ENCODE peak calls at places on chromosome 2, in six cellular contexts. V is sigmoid colon, N is heart left ventricle, S is lower leg skin, R is GM12891, O is A549. I is an unnamed sample.

GRCh38 chr2:105443610-105444598 is 45.1 kb upstream of the FHL2 start:
- DNase-seq in N (no peak), R (no peak), S (no peak), O (no peak), V (no peak), I (no peak)

GRCh38 chr2:99636432-99637034 is 146.7 kb upstream of the REV1 start:
- DNase-seq in N (peak; percentile 94), V (peak; percentile 87), R (no peak), S (peak; percentile 91), O (no peak), I (no peak)

GRCh38 chr2:196159223-196159892 is 12.0 kb downstream of the STK17B start:
- DNase-seq in N (no peak), R (no peak), O (no peak), V (no peak), S (no peak), I (no peak)

GRCh38 chr2:35846-36245 is 10.5 kb downstream of the FAM110C start:
- DNase-seq in O (no peak), V (no peak), S (no peak), R (no peak), N (no peak), I (no peak)

GRCh38 chr2:44358498-44358897 is 2.8 kb downstream of the PREPL start:
- DNase-seq in O (no peak), V (peak; percentile 65), S (peak; percentile 86), N (peak; percentile 55), R (no peak), I (peak; percentile 8)

GRCh38 chr2:221285156-221285555 is 286.9 kb downstream of the EPHA4 start:
- DNase-seq in N (no peak), R (no peak), S (no peak), O (no peak), V (no peak), I (no peak)

GRCh38 chr2:144703852-144704324 is 184.0 kb upstream of the ZEB2 start:
- DNase-seq in N (peak; percentile 28), S (no peak), R (no peak), V (peak; percentile 70), O (peak; percentile 53), I (peak; percentile 9)

GRCh38 chr2:236674646-236675045 is 105.0 kb downstream of the ACKR3 start:
- DNase-seq in V (no peak), R (no peak), S (no peak), O (no peak), N (no peak), I (no peak)

GRCh38 chr2:62195421-62196277 is at the start of gene B3GNT2:
- DNase-seq in V (peak; percentile 88), S (peak; percentile 96), O (peak; percentile 70), R (peak; percentile 79), N (peak; percentile 85), I (peak; percentile 84)

GRCh38 chr2:160294339-160294803 is 94.3 kb upstream of the ITGB6 start:
- DNase-seq in V (peak; percentile 83), R (no peak), O (peak; percentile 41), N (peak; percentile 84), S (peak; percentile 90), I (no peak)

GRCh38 chr2:230410861-230411464 is 5.0 kb upstream of the SP100 start:
- DNase-seq in N (no peak), O (no peak), R (no peak), S (no peak), V (no peak), I (no peak)

GRCh38 chr2:230412846-230413245 is 3.2 kb upstream of the SP100 start:
- DNase-seq in S (no peak), V (no peak), O (no peak), R (no peak), N (peak; percentile 57), I (no peak)

GRCh38 chr2:230412369-230412706 is 3.7 kb upstream of the SP100 start:
- DNase-seq in V (no peak), O (no peak), S (no peak), R (no peak), N (no peak), I (no peak)

GRCh38 chr2:230410263-230410662 is 5.7 kb upstream of the SP100 start:
- DNase-seq in S (no peak), O (no peak), R (no peak), V (no peak), N (no peak), I (no peak)

DNA sequence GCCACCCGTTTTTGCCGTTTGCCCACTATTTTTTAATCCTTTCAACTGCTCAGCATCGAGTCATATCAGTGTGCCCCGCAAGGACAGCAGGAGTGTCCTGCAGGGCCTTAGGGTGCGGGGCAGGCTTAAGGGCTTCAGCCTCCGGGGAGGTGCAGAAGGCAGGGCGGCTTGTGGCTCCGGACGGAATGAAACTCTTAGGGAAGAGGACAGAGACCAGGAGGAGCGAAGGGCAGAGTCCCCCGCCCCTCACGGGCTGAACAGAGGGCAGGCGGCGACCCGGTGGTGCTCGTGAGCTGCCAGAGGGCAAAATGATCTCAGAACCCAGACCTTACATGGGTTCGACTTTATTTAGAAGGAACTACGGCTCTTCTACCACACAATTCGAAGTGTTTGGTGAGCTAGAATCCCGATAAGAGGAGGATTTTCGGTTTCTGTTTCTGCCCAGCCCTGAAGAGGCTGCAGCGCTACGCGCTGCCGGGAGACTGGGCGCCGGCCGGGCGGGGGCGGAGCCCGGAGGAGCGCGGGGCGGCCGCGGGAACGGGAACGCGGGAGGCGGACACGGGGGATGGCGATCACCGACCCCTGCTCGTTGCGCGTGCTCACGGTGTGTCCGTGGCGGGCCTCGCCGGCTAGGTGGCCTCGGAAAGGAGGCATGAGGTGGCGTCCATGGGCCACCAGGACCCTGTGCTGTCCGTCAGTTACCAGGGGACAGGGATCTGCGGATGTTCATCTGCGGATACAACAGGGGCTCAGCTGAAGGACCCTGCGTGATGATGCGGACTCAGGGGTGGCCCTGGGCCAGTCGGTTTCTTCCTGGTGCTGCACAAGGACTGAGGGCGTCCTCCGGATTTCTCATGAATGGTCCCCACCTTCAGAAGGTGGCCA is 4.3 kb upstream of the SP100 start:
- DNase-seq in N (peak; percentile 70), R (peak; percentile 63), O (peak; percentile 30), V (peak; percentile 80), S (peak; percentile 89), I (peak; percentile 61)
- TF ChIP-seq POLR2A in N (no peak), R (peak; percentile 37), O (no peak), V (no peak), S (no peak), I (peak; percentile 65)

GRCh38 chr2:216114476-216115223 is 5.5 kb downstream of the XRCC5 start:
- DNase-seq in R (peak; percentile 50), S (peak; percentile 99), N (peak; percentile 98), O (peak; percentile 99), V (peak; percentile 99), I (peak; percentile 81)
- TF ChIP-seq POLR2A in R (peak; percentile 73), S (no peak), N (peak; percentile 54), O (no peak), V (no peak), I (no peak)

GRCh38 chr2:231514225-231514950 is 15.9 kb downstream of the NMUR1 start:
- DNase-seq in O (peak; percentile 98), R (peak; percentile 97), V (peak; percentile 99), N (peak; percentile 99), S (peak; percentile 100), I (peak; percentile 98)
- TF ChIP-seq POLR2A in O (peak; percentile 91), R (peak; percentile 82), V (peak; percentile 79), N (peak; percentile 90), S (peak; percentile 76), I (peak; percentile 81)

GRCh38 chr2:203327918-203328734 is at the start of gene ABI2:
- DNase-seq in V (peak; percentile 91), N (peak; percentile 89), R (peak; percentile 72), O (peak; percentile 85), S (peak; percentile 95), I (peak; percentile 90)
- TF ChIP-seq POLR2A in V (peak; percentile 16), N (peak; percentile 35), R (no peak), O (peak; percentile 37), S (no peak), I (peak; percentile 42)

GRCh38 chr2:68157402-68158133 is at the start of gene PNO1:
- DNase-seq in N (peak; percentile 96), R (peak; percentile 77), O (peak; percentile 97), V (peak; percentile 98), S (peak; percentile 99), I (peak; percentile 84)
- TF ChIP-seq POLR2A in N (peak; percentile 50), R (no peak), O (peak; percentile 59), V (no peak), S (no peak), I (peak; percentile 54)

GRCh38 chr2:10303174-10303633 is 500 bp downstream of the HPCAL1 start:
- DNase-seq in S (peak; percentile 88), R (no peak), N (no peak), O (no peak), V (no peak), I (no peak)

GRCh38 chr2:10302479-10303173 is at the start of gene HPCAL1:
- DNase-seq in R (peak; percentile 92), O (peak; percentile 93), S (peak; percentile 97), N (peak; percentile 88), V (peak; percentile 93), I (peak; percentile 84)

GRCh38 chr2:10304458-10305253 is 2.0 kb downstream of the HPCAL1 start:
- DNase-seq in R (no peak), S (no peak), N (no peak), O (no peak), V (no peak), I (no peak)

GRCh38 chr2:10305254-10305635 is 2.5 kb downstream of the HPCAL1 start:
- DNase-seq in R (no peak), V (no peak), N (no peak), O (no peak), S (no peak), I (no peak)

GRCh38 chr2:10303634-10304378 is 1.1 kb downstream of the HPCAL1 start:
- DNase-seq in S (peak; percentile 89), V (no peak), N (no peak), O (peak; percentile 31), R (peak; percentile 46), I (peak; percentile 57)
- TF ChIP-seq POLR2A in S (no peak), V (no peak), N (no peak), O (no peak), R (no peak), I (no peak)

DNA sequence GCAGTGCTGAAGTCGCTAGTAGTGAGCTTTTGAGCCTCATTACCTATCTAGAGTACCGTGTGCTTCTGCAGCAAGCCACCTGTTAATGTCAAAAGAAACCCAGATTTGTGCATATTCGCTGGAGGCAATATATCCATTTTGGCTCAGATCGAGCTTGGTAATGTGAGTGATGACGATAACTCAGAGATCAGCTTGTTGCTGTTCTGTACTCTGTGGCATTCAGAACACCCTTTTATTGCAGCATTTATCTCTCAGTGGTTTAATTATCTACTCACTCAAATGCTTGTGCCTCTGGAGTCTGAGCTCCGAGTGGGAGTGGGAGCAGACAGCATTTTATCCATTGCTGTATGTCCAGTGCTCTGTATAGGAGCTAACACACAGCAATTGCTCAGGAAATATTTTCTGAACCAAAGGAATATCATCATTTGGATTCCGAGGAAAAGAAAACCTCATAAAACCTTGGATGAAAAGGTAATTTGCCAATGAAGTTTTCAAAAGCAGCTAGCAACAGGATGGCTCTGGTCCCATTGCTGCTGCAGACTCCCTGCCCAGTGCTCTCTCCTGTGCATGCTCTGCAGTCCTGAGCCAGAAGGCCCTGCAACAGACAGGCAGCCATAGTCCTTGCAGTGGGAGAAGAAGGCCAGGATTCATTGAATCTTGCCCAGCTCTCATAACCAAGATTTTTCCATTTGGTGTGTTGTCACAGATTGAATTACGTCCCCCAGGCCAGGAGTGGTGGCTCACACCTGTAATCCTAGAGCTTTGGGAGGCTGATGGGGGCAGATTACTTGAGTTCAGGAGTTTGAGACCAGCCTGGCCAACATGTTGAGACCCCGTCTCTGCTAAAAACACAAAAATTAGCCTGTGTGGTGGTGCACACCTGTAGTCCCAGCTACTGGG is 183.8 kb downstream of the MYCN start:
- DNase-seq in R (no peak), V (no peak), O (no peak), N (no peak), S (no peak), I (no peak)
- TF ChIP-seq POLR2A in R (no peak), V (no peak), O (no peak), N (no peak), S (no peak), I (no peak)

I was measured in H54.